ENCODE peak calls at places on chromosomes 13 and 19, in five cellular contexts. S is fibroblast of the aortic adventitia, T is neural progenitor cell, F is NCI-H1417, K is amniotic stem cell. I is an unnamed sample.

GRCh38 chr19:20078696-20079095 is 896 bp downstream of the ZNF90 start:
- DNase-seq in S (peak; percentile 54), F (peak; percentile 37), T (peak; percentile 55), K (no peak), I (no peak)

GRCh38 chr19:34017024-34017423 is 155.3 kb upstream of the LSM14A start:
- DNase-seq in T (no peak), S (no peak), F (no peak), K (no peak), I (no peak)

GRCh38 chr19:32471811-32472210 is 66.2 kb downstream of the DPY19L3 start:
- DNase-seq in S (no peak), F (peak; percentile 85), K (no peak), T (no peak), I (no peak)

GRCh38 chr19:16349551-16350171 is 25.0 kb downstream of the KLF2 start:
- DNase-seq in S (no peak), F (no peak), T (no peak), K (no peak), I (no peak)

GRCh38 chr13:39900106-39900750 is 244.8 kb downstream of the COG6 start:
- DNase-seq in F (no peak), K (no peak), S (peak; percentile 93), T (no peak), I (no peak)

GRCh38 chr19:58091251-58091995 is 6.6 kb downstream of the ZSCAN18 start:
- DNase-seq in F (no peak), S (no peak), T (no peak), K (no peak), I (no peak)

GRCh38 chr19:35037716-35038622 is 3.6 kb upstream of the HPN start:
- DNase-seq in S (peak; percentile 49), T (no peak), K (no peak), F (no peak), I (no peak)

GRCh38 chr19:55431183-55431582 is 11.9 kb downstream of the SHISA7 start:
- DNase-seq in S (no peak), K (no peak), F (no peak), T (no peak), I (no peak)

GRCh38 chr13:37094840-37095239 is 10.6 kb downstream of the CSNK1A1L start:
- DNase-seq in K (no peak), T (no peak), S (no peak), F (no peak), I (no peak)

GRCh38 chr19:677201-677600 is 1.0 kb downstream of the FSTL3 start:
- DNase-seq in T (no peak), K (peak; percentile 58), F (no peak), S (peak; percentile 81), I (no peak)

GRCh38 chr19:18596752-18597157 is 8.2 kb downstream of the REX1BD start:
- DNase-seq in K (no peak), F (no peak), T (peak; percentile 61), S (no peak), I (no peak)

GRCh38 chr13:46168341-46168740 is 13.6 kb downstream of the LCP1 start:
- DNase-seq in T (no peak), S (no peak), K (no peak), F (no peak), I (no peak)

GRCh38 chr13:108346376-108346775 is 76.9 kb downstream of the TNFSF13B start:
- DNase-seq in F (no peak), K (no peak), S (no peak), T (no peak), I (no peak)

GRCh38 chr13:98749501-98749900 is 3.0 kb downstream of the SLC15A1 start:
- DNase-seq in S (peak; percentile 83), T (no peak), F (no peak), K (no peak), I (no peak)

I was measured in non-pigmented ciliary epithelial cell.